ENCODE peak calls at places on chromosomes 12 and 14, in ten cellular contexts. K is kidney; H is WERI-Rb-1; J is GM10248; M is putamen; O is H1; A is fibroblast of the aortic adventitia; N is stimulated activated naive CD4-positive, alpha-beta T cell; X is NCI-H460; W is memory B cell. C is an unnamed sample.
A peak's percentile ranks its signal among the peaks of the same experiment; 100 is the strongest.

GRCh38 chr12:8465597-8465996 is 9.8 kb downstream of the CLEC6A start:
- DNase-seq in N (no peak), K (no peak), O (no peak), J (no peak), M (no peak), X (no peak), A (no peak), H (no peak), W (no peak), C (no peak)

GRCh38 chr12:2268478-2269286 is 215.9 kb downstream of the CACNA1C start:
- DNase-seq in J (no peak), A (peak; percentile 95), M (no peak), W (no peak), X (no peak), K (peak; percentile 63), N (no peak), H (no peak), O (no peak), C (peak; percentile 46)

GRCh38 chr12:111768159-111768895 is 1.6 kb downstream of the ALDH2 start:
- DNase-seq in M (no peak), X (no peak), K (no peak), N (no peak), A (no peak), O (no peak), W (no peak), H (no peak), J (no peak), C (no peak)

GRCh38 chr14:36720657-36721056 is 59.0 kb downstream of the PAX9 start:
- DNase-seq in H (no peak), O (no peak), X (no peak), A (no peak), W (no peak), K (no peak), N (no peak), J (no peak), M (no peak), C (no peak)

GRCh38 chr14:54300881-54301280 is 95.9 kb upstream of the CDKN3 start:
- DNase-seq in W (no peak), M (no peak), N (no peak), H (no peak), O (no peak), A (no peak), K (no peak), X (no peak), J (no peak), C (no peak)

GRCh38 chr12:108768591-108769500 is 37.5 kb upstream of the CORO1C start:
- DNase-seq in X (no peak), M (no peak), N (no peak), O (peak; percentile 83), H (no peak), K (peak; percentile 81), W (peak; percentile 23), J (peak; percentile 66), A (no peak), C (no peak)

GRCh38 chr14:37864861-37865718 is 269.7 kb downstream of the TTC6 start:
- DNase-seq in A (peak; percentile 47), H (no peak), W (no peak), O (no peak), N (no peak), K (no peak), X (no peak), M (no peak), J (no peak), C (peak; percentile 61)

GRCh38 chr12:49043856-49044258 is 16.7 kb downstream of the KMT2D start:
- DNase-seq in A (peak; percentile 50), X (peak; percentile 48), J (peak; percentile 85), W (peak; percentile 72), N (peak; percentile 70), O (peak; percentile 96), M (no peak), K (peak; percentile 83), H (peak; percentile 81), C (peak; percentile 27)

GRCh38 chr14:95023886-95024285 is 133.4 kb downstream of the DICER1 start:
- DNase-seq in X (no peak), H (no peak), M (no peak), O (no peak), K (no peak), N (no peak), J (no peak), W (no peak), A (peak; percentile 38), C (no peak)

GRCh38 chr14:55097894-55098560 is 31.0 kb upstream of the LGALS3 start:
- DNase-seq in J (peak; percentile 82), K (no peak), A (no peak), N (no peak), X (no peak), M (no peak), H (no peak), W (peak; percentile 16), O (no peak), C (no peak)

GRCh38 chr12:28939427-28939826 is 209.7 kb upstream of the FAR2 start:
- DNase-seq in H (no peak), W (no peak), K (no peak), O (no peak), J (no peak), A (no peak), N (no peak), X (no peak), M (no peak), C (no peak)

GRCh38 chr12:77343291-77343690 is 277.9 kb upstream of the E2F7 start:
- DNase-seq in A (peak; percentile 59), N (no peak), J (no peak), H (no peak), X (no peak), K (no peak), M (no peak), W (no peak), O (no peak), C (no peak)